ENCODE peak calls at places on chromosomes 2 and 18, in four cellular contexts. E, V, Y and T are unnamed samples. For H3K9me3, the result is how much of the 10 kb centered on the place peaks cover.

GRCh38 chr18:54734059-54734458 is 94.2 kb upstream of the RAB27B start:
- DNase-seq in E (no peak), V (no peak), Y (no peak), T (no peak)

GRCh38 chr2:66535574-66536289 is 100.8 kb downstream of the MEIS1 start:
- DNase-seq in V (no peak), Y (no peak), E (no peak), T (no peak)

GRCh38 chr2:174929786-174930185 is 75.4 kb downstream of the CHN1 start:
- DNase-seq in E (no peak), V (no peak), Y (no peak), T (no peak)

GRCh38 chr2:63364866-63365265 is 223.4 kb downstream of the WDPCP start:
- DNase-seq in Y (no peak), E (no peak), V (no peak), T (no peak)

GRCh38 chr2:221753401-221753800 is 181.3 kb upstream of the EPHA4 start:
- DNase-seq in E (no peak), Y (no peak), V (no peak), T (no peak)

GRCh38 chr2:176106636-176107539 is at the start of gene HOXD11:
- DNase-seq in Y (no peak), E (peak), V (peak), T (no peak)

GRCh38 chr18:211582-211981 is 53.2 kb downstream of the USP14 start:
- DNase-seq in Y (no peak), V (no peak), E (no peak), T (no peak)

GRCh38 chr2:187890690-187891089 is 336.5 kb upstream of the TFPI start:
- DNase-seq in Y (no peak), E (no peak), V (no peak), T (no peak)

GRCh38 chr18:41761329-41762028 is 193.6 kb upstream of the PIK3C3 start:
- DNase-seq in Y (no peak), V (no peak), E (no peak), T (no peak)

GRCh38 chr2:241617431-241618154 is 19.4 kb downstream of the THAP4 start:
- DNase-seq in E (no peak), Y (no peak), V (peak), T (no peak)

GRCh38 chr18:62179213-62179612 is 7.6 kb downstream of the PIGN start:
- DNase-seq in E (no peak), Y (no peak), V (no peak), T (no peak)

GRCh38 chr2:57906152-57906732 is 140.4 kb upstream of the VRK2 start:
- DNase-seq in E (no peak), V (no peak), Y (no peak), T (peak)

GRCh38 chr2:106107509-106108131 is 86.5 kb downstream of the UXS1 start:
- DNase-seq in Y (no peak), E (no peak), V (no peak), T (no peak)

GRCh38 chr2:192123847-192124246 is 70.9 kb downstream of the TMEFF2 start:
- DNase-seq in V (no peak), Y (no peak), E (no peak), T (no peak)

GRCh38 chr2:159256159-159256558 is 30.3 kb downstream of the WDSUB1 start:
- DNase-seq in V (no peak), Y (no peak), E (no peak), T (no peak)

GRCh38 chr2:192828947-192829346 is 634.2 kb upstream of the TMEFF2 start:
- DNase-seq in V (peak), Y (no peak), E (no peak), T (no peak)

GRCh38 chr18:44325903-44326650 is 354.6 kb upstream of the SETBP1 start:
- DNase-seq in V (no peak), Y (peak), E (no peak), T (peak)

GRCh38 chr2:234427081-234428058 is 69.5 kb downstream of the ARL4C start:
- DNase-seq in Y (peak), E (no peak), V (no peak), T (peak)

GRCh38 chr2:241858206-241859016 is at the start of gene PDCD1:
- DNase-seq in E (peak), V (peak), Y (no peak), T (no peak)

GRCh38 chr18:35481960-35482366 is 15.8 kb downstream of the INO80C start:
- DNase-seq in V (no peak), Y (no peak), E (no peak), T (no peak)

GRCh38 chr2:230591850-230592249 is 120.8 kb upstream of the CAB39 start:
- DNase-seq in E (no peak), Y (no peak), V (no peak), T (no peak)

GRCh38 chr18:33670052-33670451 is 92.0 kb downstream of the ASXL3 start:
- DNase-seq in Y (no peak), E (no peak), V (no peak), T (no peak)

GRCh38 chr2:159131882-159132281 is 154.6 kb downstream of the WDSUB1 start:
- DNase-seq in Y (no peak), E (no peak), V (no peak), T (no peak)

GRCh38 chr18:12066910-12067511 is 26.6 kb upstream of the ANKRD62 start:
- DNase-seq in V (peak), E (peak), Y (no peak), T (no peak)

GRCh38 chr2:27071990-27072830 is 756 bp upstream of the OST4 start:
- DNase-seq in V (peak), E (peak), Y (peak), T (no peak)

GRCh38 chr18:37541517-37541916 is 24.1 kb downstream of the CELF4 start:
- DNase-seq in E (no peak), Y (no peak), V (no peak), T (no peak)

GRCh38 chr2:62536873-62537547 is 31.0 kb upstream of the TMEM17 start:
- DNase-seq in E (no peak), Y (no peak), V (no peak), T (peak)

DNA sequence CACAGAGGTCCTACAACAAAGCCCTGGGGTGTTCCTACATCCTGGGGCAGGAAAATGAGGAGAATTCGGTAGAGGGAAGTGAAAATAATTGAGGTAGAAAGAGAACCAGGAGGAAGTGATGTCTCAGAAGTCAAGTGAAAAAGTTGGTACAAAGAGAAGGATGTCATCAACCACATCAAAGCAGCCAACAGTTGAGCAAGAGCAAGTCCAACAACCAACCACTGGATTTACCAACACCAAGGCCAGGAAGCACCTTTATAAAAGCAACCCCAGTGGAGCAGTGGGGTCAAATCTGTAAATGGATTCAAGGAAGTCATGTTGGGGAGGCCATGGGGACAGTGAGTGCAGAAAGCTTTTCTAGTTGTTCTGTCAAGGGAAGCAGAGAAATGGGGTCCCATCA is 360.4 kb downstream of the ZNF516 start:
- DNase-seq in Y (no peak), E (no peak), V (no peak), T (no peak)
- H3K9me3 ChIP-seq in Y (under half), E (under half), V (under half), T (under half)

DNA sequence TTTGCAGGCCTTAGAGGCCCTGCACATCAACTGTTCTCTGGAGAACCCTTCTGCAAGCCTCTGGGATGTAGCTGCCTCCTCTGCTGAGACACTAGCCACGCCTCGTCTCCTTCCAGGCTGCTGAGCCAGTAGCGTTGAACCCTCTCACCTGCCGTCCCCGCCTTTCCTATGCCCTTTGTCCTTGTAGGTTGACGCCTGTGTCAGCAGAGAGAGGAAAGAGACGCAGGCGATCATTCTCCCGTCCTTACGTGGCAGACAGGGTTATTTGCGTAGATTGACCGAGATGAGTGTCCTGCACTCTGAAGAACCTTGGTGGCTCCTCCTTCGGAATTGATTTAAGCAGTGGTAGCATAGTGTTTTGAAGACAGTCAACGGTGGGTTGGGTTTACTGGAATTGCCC is 27.8 kb downstream of the ID2 start:
- DNase-seq in E (no peak), V (no peak), Y (no peak), T (no peak)
- TF ChIP-seq CTCF in E (no peak), V (no peak), Y (no peak), T (no peak)

GRCh38 chr2:119678021-119678656 is 862 bp upstream of the TMEM177 start:
- DNase-seq in E (no peak), Y (peak), V (no peak), T (no peak)
- H3K4me3 ChIP-seq in E (peak), Y (peak), V (peak), T (peak)

GRCh38 chr18:47718646-47719045 is 211.8 kb downstream of the SMAD2 start:
- DNase-seq in Y (no peak), E (peak), V (peak), T (no peak)
- H3K9me3 ChIP-seq in Y (under half), E (under half), V (under half), T (under half)

GRCh38 chr2:70519453-70519852 is 34.2 kb downstream of the TGFA start:
- DNase-seq in V (no peak), E (no peak), Y (no peak), T (no peak)
- TF ChIP-seq CTCF in V (no peak), E (no peak), Y (no peak), T (no peak)

GRCh38 chr2:71157124-71157802 is 26.8 kb downstream of the MPHOSPH10 start:
- DNase-seq in V (peak), E (peak), Y (peak), T (peak)
- H3K4me3 ChIP-seq in V (no peak), E (peak), Y (no peak), T (no peak)

GRCh38 chr2:161362568-161363166 is 53.4 kb upstream of the TBR1 start:
- DNase-seq in E (no peak), Y (no peak), V (no peak), T (no peak)
- H3K9me3 ChIP-seq in E (under half), Y (under half), V (under half), T (under half)

GRCh38 chr2:206840999-206841398 is 75.6 kb downstream of the FASTKD2 start:
- DNase-seq in Y (no peak), E (no peak), V (no peak), T (peak)
- TF ChIP-seq CTCF in Y (no peak), E (no peak), V (no peak), T (peak)

DNA sequence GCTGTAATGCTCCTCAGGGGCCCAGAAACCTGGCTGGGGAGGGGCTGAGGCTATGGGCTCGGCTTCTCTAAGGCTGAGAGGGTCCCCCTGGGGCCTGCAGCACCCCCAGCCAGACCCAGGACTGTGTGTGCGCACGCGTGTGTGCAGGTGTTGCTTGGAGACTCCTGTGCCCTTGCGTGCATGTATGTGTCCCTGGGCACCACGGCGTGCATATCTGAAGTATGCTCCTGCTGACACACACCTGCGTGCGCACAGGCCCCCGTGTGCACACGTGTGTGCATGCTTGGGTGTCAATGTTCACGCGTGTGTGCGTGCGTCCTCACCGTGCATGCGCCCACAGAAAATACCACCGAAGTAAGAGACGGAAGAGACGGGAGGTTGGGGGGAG is 14.9 kb upstream of the ECEL1 start:
- DNase-seq in V (no peak), E (no peak), Y (no peak), T (no peak)
- H3K4me3 ChIP-seq in V (no peak), E (peak), Y (no peak), T (peak)

GRCh38 chr2:2808551-2809058 is 477.5 kb upstream of the MYT1L start:
- DNase-seq in Y (no peak), V (peak), E (no peak), T (no peak)
- H3K9me3 ChIP-seq in Y (under half), V (under half), E (under half), T (under half)